ENCODE peak calls at places on chromosomes 13 and 19, in ten cellular contexts. F, A, P, L, O, D, K, H, M and E are unnamed samples.

GRCh38 chr13:110124201-110124600 is 182.8 kb downstream of the COL4A1 start:
- DNase-seq in F (no peak), H (no peak), O (no peak), K (no peak), P (no peak), M (no peak), A (no peak), D (no peak), L (no peak), E (no peak)

GRCh38 chr13:25468330-25469178 is 96.8 kb downstream of the ATP8A2 start:
- DNase-seq in F (peak; percentile 36), O (no peak), L (no peak), H (no peak), M (no peak), K (no peak), A (no peak), D (no peak), P (peak; percentile 15), E (peak; percentile 3)

GRCh38 chr19:42512743-42513304 is 15.5 kb downstream of the CEACAM1 start:
- DNase-seq in L (no peak), H (no peak), D (no peak), K (no peak), O (no peak), P (no peak), F (no peak), A (no peak), M (no peak), E (no peak)

GRCh38 chr13:41224113-41225110 is 30.0 kb upstream of the KBTBD7 start:
- DNase-seq in F (peak; percentile 41), M (no peak), H (no peak), L (no peak), A (no peak), P (no peak), D (peak; percentile 80), K (peak; percentile 83), O (no peak), E (no peak)

GRCh38 chr13:106683918-106684317 is 116.0 kb upstream of the ARGLU1 start:
- DNase-seq in K (no peak), L (no peak), O (no peak), A (no peak), P (no peak), M (no peak), H (no peak), F (no peak), D (no peak), E (no peak)

GRCh38 chr13:113393226-113393571 is 29.3 kb upstream of the GRTP1 start:
- DNase-seq in A (no peak), P (no peak), O (no peak), F (no peak), H (no peak), L (no peak), D (no peak), M (no peak), K (peak; percentile 20), E (no peak)

GRCh38 chr13:98284677-98285076 is 107.6 kb upstream of the RNF113B start:
- DNase-seq in D (no peak), M (no peak), H (no peak), L (no peak), K (no peak), F (no peak), P (no peak), O (no peak), A (no peak), E (no peak)

GRCh38 chr13:25490236-25490635 is 118.5 kb downstream of the ATP8A2 start:
- DNase-seq in P (no peak), F (no peak), K (no peak), L (no peak), M (no peak), D (no peak), A (no peak), H (no peak), O (no peak), E (no peak)

GRCh38 chr19:32203161-32203560 is 142.2 kb upstream of the ZNF507 start:
- DNase-seq in D (no peak), K (no peak), M (no peak), F (no peak), A (no peak), H (no peak), O (no peak), P (no peak), L (no peak), E (no peak)